ENCODE peak calls at places on chromosomes 6 and 20, in nine cellular contexts. J, U, H, M, X, G, V, L and D are unnamed samples.

GRCh38 chr6:21321076-21321475 is 272.5 kb upstream of the SOX4 start:
- DNase-seq in G (no peak), U (no peak), J (no peak), X (no peak), V (no peak), L (no peak), M (no peak), H (no peak), D (no peak)

GRCh38 chr20:8443464-8444072 is 311.5 kb downstream of the PLCB1 start:
- DNase-seq in G (no peak), L (no peak), M (peak), V (no peak), U (no peak), H (no peak), J (no peak), X (no peak), D (no peak)

GRCh38 chr6:36430351-36430750 is 12.3 kb downstream of the PXT1 start:
- DNase-seq in J (no peak), X (no peak), U (no peak), G (no peak), V (no peak), L (no peak), M (no peak), H (no peak), D (no peak)

GRCh38 chr20:46089076-46089337 is 755 bp downstream of the NCOA5 start:
- DNase-seq in L (no peak), J (no peak), M (no peak), G (peak), H (no peak), U (no peak), X (no peak), V (peak), D (no peak)

GRCh38 chr6:122894791-122895190 is 101.2 kb upstream of the CLVS2 start:
- DNase-seq in G (no peak), H (no peak), L (peak), J (no peak), V (no peak), X (no peak), M (no peak), U (no peak), D (no peak)

GRCh38 chr6:48069280-48069679 is 41.7 kb downstream of the PTCHD4 start:
- DNase-seq in V (peak), G (no peak), J (no peak), X (no peak), H (no peak), M (no peak), L (no peak), U (no peak), D (no peak)

GRCh38 chr6:87350516-87350915 is 5.9 kb downstream of the C6orf163 start:
- DNase-seq in V (no peak), X (no peak), G (no peak), U (no peak), M (no peak), J (no peak), H (no peak), L (no peak), D (no peak)

GRCh38 chr6:17865798-17866725 is 121.4 kb downstream of the KIF13A start:
- DNase-seq in U (no peak), M (peak), J (peak), G (peak), L (no peak), X (peak), H (peak), V (peak), D (peak)

GRCh38 chr6:14706378-14706929 is 539.4 kb upstream of the JARID2 start:
- DNase-seq in U (peak), H (peak), M (no peak), J (no peak), X (peak), V (peak), G (no peak), L (no peak), D (no peak)

GRCh38 chr20:2238601-2239000 is 57.2 kb upstream of the TGM3 start:
- DNase-seq in U (no peak), H (no peak), V (no peak), G (no peak), J (no peak), M (no peak), L (no peak), X (no peak), D (no peak)

GRCh38 chr6:155093430-155093829 is 98.3 kb downstream of the TIAM2 start:
- DNase-seq in U (no peak), L (no peak), H (no peak), G (no peak), M (no peak), V (no peak), X (no peak), J (no peak), D (no peak)

GRCh38 chr6:43966806-43967575 is 160.3 kb downstream of the MRPL14 start:
- DNase-seq in U (no peak), M (no peak), X (no peak), J (no peak), H (no peak), V (no peak), G (no peak), L (no peak), D (no peak)

GRCh38 chr6:15349379-15349778 is 103.5 kb downstream of the JARID2 start:
- DNase-seq in U (no peak), G (no peak), L (no peak), X (no peak), J (no peak), M (no peak), V (no peak), H (no peak), D (no peak)

GRCh38 chr6:109760208-109760607 is 69.1 kb downstream of the FIG4 start:
- DNase-seq in G (no peak), V (no peak), X (no peak), J (no peak), U (no peak), L (no peak), M (peak), H (no peak), D (no peak)

GRCh38 chr6:83615025-83615999 is 93.6 kb downstream of the SNAP91 start:
- DNase-seq in X (no peak), M (peak), L (no peak), H (peak), J (no peak), G (no peak), U (no peak), V (peak), D (no peak)

GRCh38 chr20:20549699-20550098 is 162.7 kb downstream of the RALGAPA2 start:
- DNase-seq in X (no peak), H (no peak), U (no peak), M (peak), J (no peak), G (no peak), L (no peak), V (peak), D (no peak)

GRCh38 chr20:58875541-58876134 is 23.1 kb downstream of the GNAS start:
- DNase-seq in U (no peak), M (no peak), H (no peak), G (no peak), J (no peak), L (no peak), V (no peak), X (no peak), D (no peak)

GRCh38 chr6:154981071-154981373 is 14.1 kb upstream of the TIAM2 start:
- DNase-seq in V (peak), M (no peak), U (no peak), G (no peak), X (no peak), L (no peak), H (no peak), J (no peak), D (peak)

GRCh38 chr20:43941476-43942212 is 27.0 kb downstream of the TOX2 start:
- DNase-seq in X (no peak), J (no peak), L (no peak), U (no peak), H (no peak), G (no peak), V (no peak), M (peak), D (no peak)

GRCh38 chr6:90399970-90400369 is 103.3 kb upstream of the BACH2 start:
- DNase-seq in X (no peak), L (no peak), M (no peak), U (no peak), H (no peak), V (no peak), J (no peak), G (no peak), D (no peak)

GRCh38 chr6:79385893-79386292 is 151.3 kb downstream of the LCA5 start:
- DNase-seq in X (no peak), J (no peak), H (no peak), G (no peak), M (no peak), L (no peak), V (no peak), U (no peak), D (no peak)

GRCh38 chr20:51792960-51793359 is 9.4 kb downstream of the SALL4 start:
- DNase-seq in X (no peak), V (no peak), L (no peak), M (no peak), U (no peak), H (no peak), G (no peak), J (no peak), D (no peak)

GRCh38 chr6:33585403-33586107 is 5.5 kb upstream of the BAK1 start:
- DNase-seq in G (peak), H (peak), L (peak), J (peak), V (peak), X (peak), U (peak), M (peak), D (peak)

GRCh38 chr20:19757973-19758887 is at the start of gene RIN2:
- DNase-seq in V (peak), G (peak), M (peak), U (no peak), H (peak), J (peak), L (peak), X (peak), D (peak)